ENCODE peak calls at places on chromosomes 13 and 19, in eight cellular contexts. T is SJSA1; V is Panc1; E is psoas muscle; C is stimulated activated CD8-positive, alpha-beta memory T cell treated with anti-CD3 and anti-CD28 coated beads, Interleukin-12 subunit alpha, Interleukin-12 subunit beta, amount 100 ng/mL, for 4 hours; W is left lung; N is activated CD8-positive, alpha-beta memory T cell treated with anti-CD3 and anti-CD28 coated beads for 1 hour; A is occipital lobe. H is an unnamed sample.

GRCh38 chr13:86681223-86681622 is 882.0 kb upstream of the SLITRK6 start:
- DNase-seq in T (no peak), V (no peak), E (no peak), C (no peak), W (no peak), N (no peak), A (no peak), H (no peak)

GRCh38 chr13:97250560-97250959 is 28.4 kb downstream of the MBNL2 start:
- DNase-seq in T (no peak), V (no peak), E (no peak), C (no peak), W (no peak), N (no peak), A (no peak), H (no peak)

GRCh38 chr13:114035583-114036501 is 62.0 kb upstream of the C13orf46 start:
- DNase-seq in T (no peak), V (no peak), E (no peak), C (no peak), W (no peak), N (no peak), A (peak; percentile 83), H (no peak)

GRCh38 chr13:84037937-84038464 is 155.7 kb upstream of the SLITRK1 start:
- DNase-seq in T (no peak), V (no peak), E (no peak), C (no peak), W (no peak), N (no peak), A (no peak), H (peak; percentile 83)

GRCh38 chr19:45258862-45259261 is 7.8 kb downstream of the MARK4 start:
- DNase-seq in T (no peak), V (no peak), E (no peak), C (no peak), W (no peak), N (no peak), A (no peak), H (no peak)

GRCh38 chr19:32881766-32882165 is 12.2 kb upstream of the SLC7A9 start:
- DNase-seq in T (peak; percentile 36), V (no peak), E (peak; percentile 27), C (no peak), W (no peak), N (no peak), A (no peak), H (no peak)

GRCh38 chr19:15072930-15073647 is 8.9 kb upstream of the OR1I1 start:
- DNase-seq in T (no peak), V (no peak), E (no peak), C (no peak), W (no peak), N (no peak), A (no peak), H (no peak)

GRCh38 chr19:6916952-6917351 is 29.6 kb downstream of the ADGRE1 start:
- DNase-seq in T (no peak), V (no peak), E (no peak), C (no peak), W (no peak), N (no peak), A (no peak), H (no peak)

GRCh38 chr19:7067716-7068115 is 1.8 kb upstream of the ZNF557 start:
- DNase-seq in T (no peak), V (no peak), E (no peak), C (no peak), W (no peak), N (no peak), A (no peak), H (no peak)

GRCh38 chr19:49456351-49456750 is 3.3 kb downstream of the ALDH16A1 start:
- DNase-seq in T (no peak), V (no peak), E (peak; percentile 56), C (no peak), W (no peak), N (no peak), A (no peak), H (no peak)

H was measured in Jurkat, Clone E6-1.